ENCODE peak calls at places on chromosomes 1 and 21, in five cellular contexts. Z, K, S, E and V are unnamed samples.

GRCh38 chr1:101444873-101445618 is 208.2 kb downstream of the S1PR1 start:
- DNase-seq in K (no peak), E (no peak), Z (no peak), S (no peak), V (no peak)

GRCh38 chr1:70896224-70896623 is 151.4 kb downstream of the PTGER3 start:
- DNase-seq in E (no peak), S (no peak), Z (peak; percentile 26), K (no peak), V (no peak)

GRCh38 chr1:170309389-170310013 is 163.7 kb downstream of the NTMT2 start:
- DNase-seq in S (peak; percentile 96), E (peak; percentile 97), K (peak; percentile 30), Z (peak; percentile 100), V (peak; percentile 80)

GRCh38 chr1:161382214-161383019 is 14.7 kb upstream of the CFAP126 start:
- DNase-seq in E (no peak), S (peak; percentile 85), Z (peak; percentile 71), K (no peak), V (peak; percentile 76)

GRCh38 chr21:32070693-32071330 is 198.0 kb downstream of the HUNK start:
- DNase-seq in K (no peak), Z (no peak), S (no peak), E (no peak), V (no peak)

GRCh38 chr21:42460391-42461184 is 35.4 kb downstream of the RSPH1 start:
- DNase-seq in K (no peak), E (no peak), Z (no peak), S (no peak), V (no peak)

GRCh38 chr1:39472826-39473225 is 18.6 kb upstream of the BMP8A start:
- DNase-seq in S (no peak), Z (no peak), K (no peak), E (no peak), V (no peak)

GRCh38 chr1:211474426-211474825 is 17.5 kb downstream of the RD3 start:
- DNase-seq in K (no peak), Z (no peak), S (no peak), E (no peak), V (no peak)

GRCh38 chr1:205272541-205272940 is 44.8 kb downstream of the TMCC2 start:
- DNase-seq in K (no peak), S (no peak), E (no peak), Z (no peak), V (peak; percentile 86)

GRCh38 chr1:181308098-181308497 is 175.2 kb upstream of the CACNA1E start:
- DNase-seq in K (no peak), S (no peak), Z (no peak), E (no peak), V (no peak)
- H3K4me3 ChIP-seq in K (no peak overlapping the region), S (no peak overlapping the region), Z (no peak overlapping the region), E (no peak overlapping the region), V (no peak overlapping the region)

DNA sequence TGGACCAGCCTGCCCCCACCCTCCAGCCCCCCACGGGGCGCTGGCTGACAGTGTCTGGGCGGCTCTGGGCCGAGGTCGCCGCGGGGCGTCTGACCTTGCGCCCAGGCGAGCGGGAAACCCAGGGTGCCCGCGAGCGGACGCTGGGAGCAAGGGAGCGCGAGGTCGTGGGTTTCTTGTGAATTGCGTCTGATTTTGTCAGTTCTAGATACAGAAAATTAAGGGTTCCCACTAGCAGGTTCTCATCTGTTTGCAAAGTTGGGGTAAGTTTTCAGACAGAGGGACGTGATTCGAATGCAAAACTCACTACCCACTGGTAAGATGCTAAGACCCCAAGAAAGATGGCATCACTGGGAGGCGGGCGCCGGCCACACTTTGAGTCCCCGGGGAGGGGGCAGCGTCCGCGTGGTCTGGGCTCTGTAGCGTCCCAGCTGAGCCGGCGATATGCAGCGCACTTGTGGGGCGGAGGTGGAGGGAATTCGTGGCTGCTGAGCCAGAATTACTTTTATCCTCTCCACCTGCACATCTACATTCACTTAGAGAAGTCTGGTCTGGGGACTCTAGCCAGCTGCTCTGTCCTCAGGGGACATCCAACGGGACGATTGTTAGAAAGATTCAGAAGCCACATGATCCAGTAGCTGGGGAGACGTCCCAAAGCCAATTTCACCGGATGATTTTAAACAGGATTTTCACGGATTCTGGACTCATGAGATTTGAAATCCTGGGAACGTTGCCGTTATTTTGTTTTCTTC is 1.0 kb downstream of the JAM2 start:
- DNase-seq in S (peak; percentile 12), E (no peak), K (peak; percentile 38), Z (no peak), V (peak; percentile 44)
- H3K4me3 ChIP-seq in S (peak overlapping the region; percentile 67), E (peak overlapping the region; percentile 46), K (peak overlapping the region; percentile 92), Z (peak overlapping the region; percentile 67), V (peak overlapping the region; percentile 67)

DNA sequence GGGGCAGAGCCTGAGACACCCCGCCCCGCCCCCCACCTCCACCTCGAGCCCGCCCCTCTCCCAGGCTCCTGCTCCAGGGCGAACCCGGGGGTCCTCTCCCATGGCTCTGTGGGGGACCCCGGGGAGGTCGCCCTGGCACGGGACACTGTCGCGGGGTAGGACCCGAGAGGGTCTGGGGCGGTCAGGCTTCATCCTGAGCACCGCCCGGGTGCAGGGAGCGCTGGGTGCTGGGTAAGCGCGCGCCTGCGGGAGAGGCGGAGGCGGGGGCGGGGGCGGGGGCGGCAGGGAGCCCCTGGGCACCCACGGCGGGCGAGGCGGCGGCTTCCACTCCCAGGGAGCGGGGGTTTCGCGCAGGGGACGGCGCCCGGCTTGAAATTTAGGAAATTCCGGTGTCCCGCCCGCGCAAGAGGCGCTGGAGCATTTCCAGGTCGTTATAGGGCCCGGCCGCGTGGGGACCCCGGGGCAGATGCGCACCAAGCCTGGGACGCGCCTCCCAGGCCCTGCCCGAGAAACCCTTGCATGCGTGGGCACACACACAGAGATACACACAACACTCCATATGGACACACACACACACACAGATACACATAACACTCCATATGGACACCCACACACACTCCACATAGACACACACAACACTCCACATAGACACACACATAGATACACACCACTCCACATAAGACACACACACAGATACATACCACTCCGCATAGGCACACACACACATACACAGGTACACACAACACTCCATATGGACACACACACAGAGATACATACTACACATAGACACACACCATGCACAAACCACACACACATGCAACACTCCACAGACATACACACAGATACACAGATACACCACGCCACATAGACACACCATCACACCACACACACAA is 48.7 kb upstream of the SLC19A1 start:
- DNase-seq in E (no peak), S (no peak), K (peak; percentile 29), Z (no peak), V (peak; percentile 79)
- H3K4me3 ChIP-seq in E (no peak overlapping the region), S (peak overlapping the region; percentile 22), K (peak overlapping the region; percentile 42), Z (no peak overlapping the region), V (no peak overlapping the region)

DNA sequence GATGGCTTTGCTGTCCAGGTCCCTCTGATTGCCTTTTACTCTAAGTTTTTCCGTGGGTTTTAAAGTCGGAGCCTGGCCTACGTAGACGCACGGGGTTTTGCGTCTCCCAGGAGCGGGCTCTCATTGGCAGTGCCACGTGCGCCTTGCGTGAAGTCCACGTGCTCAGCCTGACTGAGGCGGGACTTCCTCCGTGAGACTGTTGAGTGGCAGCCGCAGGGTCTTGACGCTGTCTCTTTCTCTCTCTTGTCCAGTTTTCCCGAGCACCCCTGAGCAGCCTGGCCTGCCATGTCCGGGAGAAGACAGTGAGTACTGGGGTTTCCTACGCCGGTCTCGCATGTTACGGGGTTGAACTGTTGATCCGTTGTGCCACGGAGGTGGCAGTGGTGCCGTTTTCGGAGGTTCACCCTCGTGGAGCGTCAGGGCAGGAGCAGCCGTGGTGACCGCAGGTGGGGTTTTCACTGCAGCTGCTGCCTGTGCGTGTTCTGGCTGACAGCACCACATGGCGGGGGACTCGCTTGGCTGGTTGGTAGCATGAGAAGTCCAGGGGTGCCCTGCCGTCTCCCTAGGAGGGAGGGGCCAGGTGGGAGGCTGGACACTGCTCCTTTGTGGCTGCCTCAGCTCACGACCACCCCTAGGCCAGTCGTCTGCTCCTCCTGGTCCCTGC is 9.2 kb downstream of the PRKCZ start:
- DNase-seq in S (no peak), K (no peak), E (no peak), Z (no peak), V (no peak)
- H3K4me3 ChIP-seq in S (no peak overlapping the region), K (no peak overlapping the region), E (no peak overlapping the region), Z (no peak overlapping the region), V (no peak overlapping the region)

DNA sequence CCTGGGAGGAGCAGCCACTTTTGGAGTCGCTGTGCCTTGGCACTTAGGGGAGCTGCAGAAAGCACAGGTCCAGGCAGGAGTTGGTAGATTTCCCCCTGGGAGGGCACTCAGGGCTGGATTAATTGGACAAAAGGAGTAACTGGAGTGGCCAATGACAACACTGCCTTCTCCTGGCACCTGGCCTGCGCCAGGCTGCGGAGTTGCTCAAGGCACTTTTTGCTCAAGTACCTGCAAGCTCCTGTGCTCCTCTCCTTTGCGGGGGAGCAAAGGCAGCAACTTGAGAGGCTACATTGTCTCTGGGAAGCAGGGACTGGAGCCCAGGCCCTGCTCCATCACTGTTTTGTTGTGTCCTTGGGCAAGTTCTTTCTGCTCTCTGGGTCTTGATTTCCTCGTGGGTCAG is 18.2 kb upstream of the GRHL3 start:
- DNase-seq in K (no peak), E (no peak), Z (no peak), S (no peak), V (no peak)
- H3K4me3 ChIP-seq in K (no peak overlapping the region), E (no peak overlapping the region), Z (no peak overlapping the region), S (no peak overlapping the region), V (no peak overlapping the region)

GRCh38 chr1:231035799-231036198 is 4.3 kb downstream of the FAM89A start:
- DNase-seq in K (no peak), E (no peak), Z (no peak), S (no peak), V (no peak)
- H3K4me3 ChIP-seq in K (no peak overlapping the region), E (no peak overlapping the region), Z (no peak overlapping the region), S (no peak overlapping the region), V (no peak overlapping the region)

GRCh38 chr1:112316254-112316653 is 79.8 kb upstream of the CTTNBP2NL start:
- DNase-seq in E (no peak), Z (no peak), K (no peak), S (no peak), V (peak; percentile 22)
- H3K4me3 ChIP-seq in E (no peak overlapping the region), Z (no peak overlapping the region), K (no peak overlapping the region), S (no peak overlapping the region), V (no peak overlapping the region)

DNA sequence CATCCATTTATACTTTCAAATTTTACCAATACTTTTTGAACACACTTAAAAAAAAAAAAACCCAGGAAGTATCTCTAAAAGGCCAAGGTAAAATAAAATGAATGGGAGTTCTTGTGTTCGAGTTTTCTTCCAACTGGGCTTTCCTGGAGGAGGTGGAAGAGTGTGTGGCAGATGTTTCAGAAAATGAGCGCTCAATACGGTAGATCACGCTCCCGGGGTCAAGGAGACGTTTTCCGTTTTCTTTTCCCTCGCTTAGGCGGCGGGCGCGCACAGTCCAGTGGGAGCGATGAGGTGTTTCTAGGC is 520 bp upstream of the UBE4B start:
- DNase-seq in K (no peak), Z (no peak), S (no peak), E (no peak), V (no peak)
- H3K4me3 ChIP-seq in K (peak overlapping the region; percentile 10), Z (peak overlapping the region; percentile 44), S (peak overlapping the region; percentile 32), E (peak overlapping the region; percentile 29), V (peak overlapping the region; percentile 100)

DNA sequence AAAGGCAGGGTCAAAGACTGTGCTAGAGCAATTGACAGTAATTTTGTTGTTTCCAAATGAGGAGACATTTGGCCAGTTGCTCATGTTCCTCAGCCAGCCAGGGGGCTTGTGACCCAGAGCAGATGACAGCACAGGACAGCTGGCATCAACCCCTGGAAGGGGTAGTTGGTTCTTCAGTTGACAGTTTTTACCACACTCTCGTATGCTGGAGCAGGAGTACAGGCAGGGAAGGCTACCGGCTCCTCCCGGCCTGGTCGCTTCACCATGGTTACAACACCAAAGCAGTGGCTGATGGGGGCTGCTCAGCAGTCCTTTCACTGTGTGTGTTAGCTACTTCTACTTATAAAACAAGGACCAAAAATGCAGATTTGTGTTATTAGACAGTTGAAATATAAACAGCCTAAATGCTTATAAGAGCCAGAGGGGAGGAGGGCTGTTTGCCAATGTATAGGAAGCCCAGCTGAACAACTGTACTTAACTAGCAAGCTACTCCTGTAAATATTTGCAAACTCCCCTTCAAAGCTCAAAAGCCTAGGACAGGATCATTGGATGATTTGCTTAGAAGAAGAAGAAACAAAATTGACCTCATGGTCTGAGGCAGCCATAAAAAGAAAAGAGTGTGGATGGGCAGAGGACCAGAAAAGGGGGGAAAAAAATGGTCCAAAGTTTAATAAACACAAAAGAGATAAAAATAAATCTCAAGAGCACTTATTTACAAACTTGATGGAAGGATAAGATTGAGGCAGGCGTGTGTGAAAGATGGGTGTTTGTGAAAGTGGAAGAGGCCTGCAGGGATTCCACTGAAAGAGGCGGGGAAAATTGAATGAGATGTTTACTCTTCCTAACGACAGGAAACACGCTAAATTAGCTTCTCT is 57.0 kb downstream of the TGFB2 start:
- DNase-seq in Z (no peak), S (no peak), E (no peak), K (no peak), V (peak; percentile 46)
- H3K4me3 ChIP-seq in Z (no peak overlapping the region), S (no peak overlapping the region), E (no peak overlapping the region), K (no peak overlapping the region), V (no peak overlapping the region)